ENCODE peak calls at places on chromosomes 16 and 17, in ten cellular contexts. J is stimulated activated CD4-positive, alpha-beta T cell treated with anti-CD3 and anti-CD28 coated beads, Interleukin-15, amount 100 ng/mL, for 1 hour; B is left colon; X is neural crest cell; L is iPS-NIHi11; S is AG10803; U is uterus; Y is activated CD8-positive, alpha-beta T cell treated with anti-CD3 and anti-CD28 coated beads, Interleukin-2, amount 10 ng/mL, durations not matched to agents 7 days and 5 days; N is HEK293T; Q is NCI-H748 treated with DMSO at 0.1 percent for 48 hours. K is an unnamed sample.

GRCh38 chr17:20313306-20313705 is 154.0 kb downstream of the LGALS9B start:
- DNase-seq in J (no peak), B (no peak), X (no peak), L (no peak), S (no peak), U (no peak), Y (no peak), N (no peak), Q (no peak), K (no peak)

GRCh38 chr16:17543073-17543472 is 72.3 kb upstream of the XYLT1 start:
- DNase-seq in J (no peak), B (no peak), X (no peak), L (no peak), S (no peak), U (no peak), Y (no peak), N (no peak), Q (no peak), K (no peak)

GRCh38 chr16:87593710-87594258 is 8.5 kb upstream of the JPH3 start:
- DNase-seq in J (no peak), B (no peak), X (no peak), L (no peak), S (no peak), U (no peak), Y (no peak), N (no peak), Q (no peak), K (no peak)

GRCh38 chr16:74984194-74984669 is 691 bp downstream of the WDR59 start:
- DNase-seq in J (no peak), B (peak), X (no peak), L (no peak), S (peak), U (no peak), Y (peak), N (no peak), Q (no peak), K (peak)

GRCh38 chr16:73339821-73340220 is 291.9 kb upstream of the ZFHX3 start:
- DNase-seq in J (no peak), B (no peak), X (no peak), L (no peak), S (no peak), U (no peak), Y (no peak), N (no peak), Q (peak), K (no peak)

GRCh38 chr17:81491193-81491592 is 21.4 kb downstream of the ACTG1 start:
- DNase-seq in J (no peak), B (peak), X (no peak), L (no peak), S (no peak), U (no peak), Y (no peak), N (no peak), Q (no peak), K (no peak)

GRCh38 chr17:44279586-44280344 is 11.8 kb upstream of the SLC4A1 start:
- DNase-seq in J (no peak), B (peak), X (peak), L (peak), S (peak), U (peak), Y (peak), N (no peak), Q (no peak), K (no peak)

GRCh38 chr17:76558210-76559095 is 18.6 kb downstream of the PRCD start:
- DNase-seq in J (no peak), B (no peak), X (no peak), L (no peak), S (no peak), U (no peak), Y (peak), N (no peak), Q (no peak), K (no peak)

GRCh38 chr17:6551909-6552768 is 4.2 kb downstream of the PITPNM3 start:
- DNase-seq in J (no peak), B (peak), X (no peak), L (peak), S (no peak), U (no peak), Y (no peak), N (no peak), Q (no peak), K (peak)

GRCh38 chr17:56159764-56160394 is 6.6 kb downstream of the ANKFN1 start:
- DNase-seq in J (no peak), B (no peak), X (no peak), L (no peak), S (no peak), U (no peak), Y (no peak), N (no peak), Q (no peak), K (no peak)

GRCh38 chr16:924063-924462 is 46.7 kb downstream of the LMF1 start:
- DNase-seq in J (no peak), B (no peak), X (no peak), L (no peak), S (no peak), U (no peak), Y (no peak), N (no peak), Q (no peak), K (no peak)

GRCh38 chr16:50213939-50214519 is 52.3 kb upstream of the ADCY7 start:
- DNase-seq in J (no peak), B (no peak), X (no peak), L (peak), S (peak), U (no peak), Y (no peak), N (no peak), Q (peak), K (no peak)

GRCh38 chr17:39551879-39552278 is 55.8 kb downstream of the NEUROD2 start:
- DNase-seq in J (no peak), B (no peak), X (no peak), L (no peak), S (no peak), U (no peak), Y (no peak), N (no peak), Q (no peak), K (no peak)

GRCh38 chr16:55543470-55543869 is 23.0 kb upstream of the CAPNS2 start:
- DNase-seq in J (no peak), B (no peak), X (no peak), L (no peak), S (peak), U (no peak), Y (no peak), N (no peak), Q (no peak), K (no peak)

GRCh38 chr16:84700518-84701277 is 898 bp downstream of the USP10 start:
- DNase-seq in J (no peak), B (no peak), X (no peak), L (no peak), S (no peak), U (no peak), Y (peak), N (no peak), Q (no peak), K (no peak)

GRCh38 chr16:57632568-57632967 is 4.1 kb downstream of the ADGRG1 start:
- DNase-seq in J (no peak), B (no peak), X (no peak), L (no peak), S (no peak), U (no peak), Y (no peak), N (no peak), Q (no peak), K (no peak)

GRCh38 chr16:70757183-70757582 is 43.8 kb downstream of the VAC14 start:
- DNase-seq in J (no peak), B (no peak), X (no peak), L (no peak), S (no peak), U (no peak), Y (no peak), N (no peak), Q (no peak), K (no peak)

GRCh38 chr17:46157443-46158107 is 35.7 kb downstream of the KANSL1 start:
- DNase-seq in J (no peak), B (no peak), X (no peak), L (no peak), S (peak), U (no peak), Y (no peak), N (no peak), Q (no peak), K (no peak)

GRCh38 chr17:15263206-15263579 is 1.9 kb downstream of the PMP22 start:
- DNase-seq in J (no peak), B (peak), X (no peak), L (peak), S (peak), U (peak), Y (no peak), N (peak), Q (no peak), K (peak)

GRCh38 chr17:75407655-75408352 is 2.3 kb upstream of the GRB2 start:
- DNase-seq in J (no peak), B (no peak), X (no peak), L (no peak), S (no peak), U (no peak), Y (no peak), N (no peak), Q (no peak), K (peak)

GRCh38 chr17:80063815-80064585 is 27.6 kb downstream of the CCDC40 start:
- DNase-seq in J (no peak), B (peak), X (no peak), L (no peak), S (peak), U (peak), Y (no peak), N (no peak), Q (no peak), K (peak)

GRCh38 chr17:82985973-82986372 is 93.4 kb upstream of the METRNL start:
- DNase-seq in J (peak), B (no peak), X (peak), L (peak), S (peak), U (no peak), Y (peak), N (no peak), Q (no peak), K (peak)

GRCh38 chr16:28549301-28549899 is 4.3 kb upstream of the SGF29 start:
- DNase-seq in J (no peak), B (no peak), X (no peak), L (no peak), S (peak), U (no peak), Y (peak), N (no peak), Q (no peak), K (no peak)

K was measured in lower leg skin.